ENCODE peak calls at places on chromosomes 5 and 9, in six cellular contexts. J, I, S, A, W and R are unnamed samples.

GRCh38 chr5:168796840-168797548 is 217.8 kb upstream of the PANK3 start:
- DNase-seq in I (no peak), J (no peak), W (no peak), A (no peak), S (no peak), R (no peak)

GRCh38 chr9:115650768-115651167 is 502.8 kb upstream of the PAPPA start:
- DNase-seq in W (no peak), A (no peak), J (peak), S (no peak), I (peak), R (no peak)

GRCh38 chr5:82939326-82939725 is 137.9 kb downstream of the TMEM167A start:
- DNase-seq in A (no peak), S (no peak), W (no peak), I (no peak), J (no peak), R (no peak)

GRCh38 chr5:9343146-9343850 is 202.6 kb downstream of the SEMA5A start:
- DNase-seq in I (no peak), J (peak), A (no peak), W (no peak), S (no peak), R (no peak)

GRCh38 chr5:59956130-59956773 is 62.7 kb upstream of the PDE4D start:
- DNase-seq in S (no peak), I (no peak), A (no peak), W (no peak), J (no peak), R (no peak)

GRCh38 chr9:124133752-124134151 is 122.2 kb downstream of the LHX2 start:
- DNase-seq in J (peak), I (no peak), W (no peak), S (no peak), A (no peak), R (no peak)

GRCh38 chr9:130692365-130692764 is 1.2 kb upstream of the EXOSC2 start:
- DNase-seq in J (no peak), W (no peak), I (no peak), S (peak), A (no peak), R (peak)

GRCh38 chr9:5375091-5375490 is 35.4 kb upstream of the RLN1 start:
- DNase-seq in I (no peak), S (no peak), W (no peak), J (peak), A (no peak), R (no peak)

GRCh38 chr5:88269222-88269771 is 652 bp upstream of the TMEM161B start:
- DNase-seq in A (peak), J (peak), S (peak), W (peak), I (no peak), R (no peak)

GRCh38 chr9:119005162-119005561 is 364.1 kb downstream of the BRINP1 start:
- DNase-seq in W (no peak), A (no peak), J (no peak), S (peak), I (no peak), R (no peak)

GRCh38 chr9:116155700-116156045 is 2.1 kb downstream of the PAPPA start:
- DNase-seq in I (no peak), S (no peak), W (no peak), J (no peak), A (no peak), R (no peak)

GRCh38 chr9:86614871-86615849 is 260.9 kb upstream of the TUT7 start:
- DNase-seq in A (no peak), S (no peak), J (peak), W (no peak), I (peak), R (no peak)

GRCh38 chr9:6014668-6015270 is 655 bp downstream of the RANBP6 start:
- DNase-seq in I (no peak), J (peak), A (no peak), S (no peak), W (no peak), R (no peak)

GRCh38 chr9:14924821-14925220 is 14.6 kb upstream of the FREM1 start:
- DNase-seq in A (no peak), I (peak), J (peak), S (no peak), W (no peak), R (no peak)

GRCh38 chr5:14114615-14115251 is 28.4 kb upstream of the TRIO start:
- DNase-seq in S (no peak), J (peak), W (no peak), I (no peak), A (no peak), R (no peak)

GRCh38 chr5:176799488-176799887 is 10.9 kb upstream of the UNC5A start:
- DNase-seq in A (no peak), W (no peak), J (no peak), S (no peak), I (no peak), R (no peak)

GRCh38 chr9:34139477-34140146 is 13.1 kb upstream of the DCAF12 start:
- DNase-seq in S (peak), W (no peak), I (peak), A (no peak), J (peak), R (no peak)

GRCh38 chr5:142915840-142916424 is 145.8 kb downstream of the ARHGAP26 start:
- DNase-seq in W (no peak), I (no peak), A (peak), J (peak), S (peak), R (no peak)

GRCh38 chr9:86142973-86143372 is 43.6 kb upstream of the GOLM1 start:
- DNase-seq in W (no peak), I (no peak), A (no peak), S (no peak), J (no peak), R (no peak)

GRCh38 chr5:154972476-154973080 is 31.7 kb downstream of the MRPL22 start:
- DNase-seq in I (no peak), S (no peak), J (peak), A (no peak), W (no peak), R (no peak)

GRCh38 chr5:86971034-86971511 is 296.6 kb upstream of the RASA1 start:
- DNase-seq in A (no peak), W (no peak), I (peak), J (peak), S (no peak), R (no peak)

GRCh38 chr5:15500326-15500958 is 462 bp downstream of the FBXL7 start:
- DNase-seq in J (peak), A (peak), S (peak), W (no peak), I (no peak), R (peak)

GRCh38 chr5:35618297-35618636 is 604 bp downstream of the SPEF2 start:
- DNase-seq in W (no peak), S (no peak), I (no peak), J (no peak), A (no peak), R (no peak)

GRCh38 chr9:110911659-110912473 is 126.4 kb downstream of the LPAR1 start:
- DNase-seq in J (peak), S (no peak), W (no peak), A (no peak), I (no peak), R (no peak)

GRCh38 chr5:134086943-134087305 is 27.6 kb upstream of the TCF7 start:
- DNase-seq in J (no peak), A (no peak), W (peak), I (no peak), S (no peak), R (no peak)

GRCh38 chr9:99824378-99825157 is 2.9 kb downstream of the NR4A3 start:
- DNase-seq in J (peak), A (peak), I (no peak), W (peak), S (peak), R (no peak)

GRCh38 chr5:157528036-157528632 is 47.4 kb downstream of the ADAM19 start:
- DNase-seq in S (no peak), W (no peak), J (no peak), A (no peak), I (no peak), R (no peak)

GRCh38 chr5:149405550-149406202 is 26.6 kb upstream of the IL17B start:
- DNase-seq in S (no peak), W (no peak), J (no peak), A (no peak), I (no peak), R (no peak)

GRCh38 chr9:85723220-85723619 is 18.5 kb downstream of the AGTPBP1 start:
- DNase-seq in A (no peak), W (peak), I (no peak), S (no peak), J (no peak), R (no peak)

GRCh38 chr5:104361932-104362331 is 799.3 kb upstream of the NUDT12 start:
- DNase-seq in A (peak), I (no peak), S (no peak), J (no peak), W (no peak), R (no peak)

GRCh38 chr9:109418827-109419226 is 79.3 kb downstream of the PTPN3 start:
- DNase-seq in A (peak), S (peak), I (no peak), J (no peak), W (no peak), R (no peak)

GRCh38 chr9:2291980-2292704 is 277.0 kb downstream of the SMARCA2 start:
- DNase-seq in J (peak), A (no peak), I (no peak), S (peak), W (no peak), R (peak)

GRCh38 chr9:16191691-16192402 is 639.0 kb downstream of the CCDC171 start:
- DNase-seq in A (peak), I (peak), W (no peak), J (peak), S (peak), R (peak)